ENCODE peak calls at places on chromosomes 11 and 22, in eight cellular contexts. One of them, this sample, is unnamed.

GRCh38 chr22:39960791-39961746 is 872 bp downstream of the TMA7B start:
- DNase-seq in pulmonary artery endothelial cell: no peak
- DNase-seq in fibroblast of lung: peak
- DNase-seq in activated CD4-positive, alpha-beta T cell treated with anti-CD3 and anti-CD28 coated beads for 48 hours: peak
- DNase-seq in tibial artery: no peak
- DNase-seq in head of caudate nucleus: no peak
- DNase-seq in astrocyte of the hippocampus: peak
- DNase-seq in NCI-H1048: no peak
- DNase-seq in this sample: no peak

GRCh38 chr11:35487532-35488078 is 37.8 kb downstream of the PAMR1 start:
- DNase-seq in fibroblast of lung: peak
- DNase-seq in head of caudate nucleus: no peak
- DNase-seq in pulmonary artery endothelial cell: no peak
- DNase-seq in activated CD4-positive, alpha-beta T cell treated with anti-CD3 and anti-CD28 coated beads for 48 hours: no peak
- DNase-seq in tibial artery: no peak
- DNase-seq in astrocyte of the hippocampus: peak
- DNase-seq in NCI-H1048: no peak
- DNase-seq in this sample: no peak

GRCh38 chr11:116210663-116211062 is 562.1 kb downstream of the BUD13 start:
- DNase-seq in NCI-H1048: no peak
- DNase-seq in head of caudate nucleus: no peak
- DNase-seq in astrocyte of the hippocampus: no peak
- DNase-seq in activated CD4-positive, alpha-beta T cell treated with anti-CD3 and anti-CD28 coated beads for 48 hours: no peak
- DNase-seq in fibroblast of lung: no peak
- DNase-seq in pulmonary artery endothelial cell: no peak
- DNase-seq in tibial artery: no peak
- DNase-seq in this sample: no peak

GRCh38 chr11:122663764-122664163 is 8.2 kb downstream of the UBASH3B start:
- DNase-seq in activated CD4-positive, alpha-beta T cell treated with anti-CD3 and anti-CD28 coated beads for 48 hours: no peak
- DNase-seq in astrocyte of the hippocampus: peak
- DNase-seq in tibial artery: no peak
- DNase-seq in NCI-H1048: no peak
- DNase-seq in fibroblast of lung: peak
- DNase-seq in pulmonary artery endothelial cell: no peak
- DNase-seq in head of caudate nucleus: no peak
- DNase-seq in this sample: no peak

GRCh38 chr11:86931965-86932332 is 23.2 kb downstream of the FZD4 start:
- DNase-seq in tibial artery: no peak
- DNase-seq in astrocyte of the hippocampus: peak
- DNase-seq in head of caudate nucleus: no peak
- DNase-seq in fibroblast of lung: peak
- DNase-seq in pulmonary artery endothelial cell: no peak
- DNase-seq in activated CD4-positive, alpha-beta T cell treated with anti-CD3 and anti-CD28 coated beads for 48 hours: no peak
- DNase-seq in NCI-H1048: no peak
- DNase-seq in this sample: no peak

GRCh38 chr11:2580061-2580421 is 119.8 kb downstream of the KCNQ1OT1 start:
- DNase-seq in pulmonary artery endothelial cell: no peak
- DNase-seq in NCI-H1048: no peak
- DNase-seq in astrocyte of the hippocampus: no peak
- DNase-seq in activated CD4-positive, alpha-beta T cell treated with anti-CD3 and anti-CD28 coated beads for 48 hours: no peak
- DNase-seq in head of caudate nucleus: no peak
- DNase-seq in fibroblast of lung: no peak
- DNase-seq in tibial artery: no peak
- DNase-seq in this sample: no peak

GRCh38 chr22:24419480-24419860 is 7.9 kb upstream of the ADORA2A start:
- DNase-seq in tibial artery: no peak
- DNase-seq in astrocyte of the hippocampus: no peak
- DNase-seq in head of caudate nucleus: no peak
- DNase-seq in pulmonary artery endothelial cell: no peak
- DNase-seq in activated CD4-positive, alpha-beta T cell treated with anti-CD3 and anti-CD28 coated beads for 48 hours: no peak
- DNase-seq in NCI-H1048: no peak
- DNase-seq in fibroblast of lung: no peak
- DNase-seq in this sample: no peak

GRCh38 chr11:32374261-32374711 is 61.1 kb downstream of the WT1 start:
- DNase-seq in NCI-H1048: no peak
- DNase-seq in astrocyte of the hippocampus: no peak
- DNase-seq in activated CD4-positive, alpha-beta T cell treated with anti-CD3 and anti-CD28 coated beads for 48 hours: peak
- DNase-seq in fibroblast of lung: no peak
- DNase-seq in head of caudate nucleus: no peak
- DNase-seq in pulmonary artery endothelial cell: no peak
- DNase-seq in tibial artery: no peak
- DNase-seq in this sample: no peak

GRCh38 chr22:19719055-19719482 is 4.3 kb upstream of the GP1BB start:
- DNase-seq in astrocyte of the hippocampus: peak
- DNase-seq in fibroblast of lung: no peak
- DNase-seq in pulmonary artery endothelial cell: no peak
- DNase-seq in tibial artery: no peak
- DNase-seq in head of caudate nucleus: no peak
- DNase-seq in activated CD4-positive, alpha-beta T cell treated with anti-CD3 and anti-CD28 coated beads for 48 hours: no peak
- DNase-seq in NCI-H1048: no peak
- DNase-seq in this sample: no peak

GRCh38 chr22:44915441-44915840 is 94.4 kb downstream of the PHF21B start:
- DNase-seq in tibial artery: no peak
- DNase-seq in pulmonary artery endothelial cell: no peak
- DNase-seq in activated CD4-positive, alpha-beta T cell treated with anti-CD3 and anti-CD28 coated beads for 48 hours: no peak
- DNase-seq in fibroblast of lung: no peak
- DNase-seq in head of caudate nucleus: no peak
- DNase-seq in NCI-H1048: no peak
- DNase-seq in astrocyte of the hippocampus: no peak
- DNase-seq in this sample: no peak

This sample was measured in T-helper 1 cell.